ENCODE peak calls at places on chromosome 9, in five cellular contexts. Z, Q, L, B and K are unnamed samples.

GRCh38 chr9:5321058-5321457 is 16.5 kb upstream of the RLN2 start:
- DNase-seq in Z (no peak), Q (no peak), L (no peak), B (no peak), K (no peak)

GRCh38 chr9:114419796-114420195 is 32.0 kb upstream of the AKNA start:
- DNase-seq in Z (no peak), Q (no peak), L (no peak), B (no peak), K (no peak)

GRCh38 chr9:136085815-136086212 is 9.3 kb downstream of the NACC2 start:
- DNase-seq in Z (no peak), Q (no peak), L (no peak), B (no peak), K (no peak)

GRCh38 chr9:127384901-127385300 is 12.1 kb upstream of the SLC2A8 start:
- DNase-seq in Z (no peak), Q (no peak), L (no peak), B (peak; percentile 5), K (no peak)

GRCh38 chr9:18268381-18268780 is 205.6 kb upstream of the ADAMTSL1 start:
- DNase-seq in Z (no peak), Q (peak; percentile 82), L (no peak), B (no peak), K (no peak)

GRCh38 chr9:128180001-128180400 is 11.4 kb downstream of the CIZ1 start:
- DNase-seq in Z (no peak), Q (no peak), L (no peak), B (no peak), K (no peak)

GRCh38 chr9:36864491-36865410 is 169.3 kb downstream of the PAX5 start:
- DNase-seq in Z (no peak), Q (no peak), L (no peak), B (no peak), K (no peak)

GRCh38 chr9:122144836-122145235 is 14.7 kb downstream of the NDUFA8 start:
- DNase-seq in Z (no peak), Q (no peak), L (no peak), B (no peak), K (no peak)

GRCh38 chr9:114227288-114228033 is 72.1 kb downstream of the COL27A1 start:
- DNase-seq in Z (no peak), Q (no peak), L (no peak), B (no peak), K (no peak)

GRCh38 chr9:32955655-32956478 is 45.6 kb downstream of the APTX start:
- DNase-seq in Z (no peak), Q (no peak), L (no peak), B (no peak), K (no peak)

GRCh38 chr9:70477907-70478480 is 63.5 kb upstream of the KLF9 start:
- DNase-seq in Z (no peak), Q (no peak), L (no peak), B (no peak), K (no peak)

GRCh38 chr9:136219276-136219675 is 14.3 kb upstream of the LHX3 start:
- DNase-seq in Z (no peak), Q (peak; percentile 13), L (no peak), B (no peak), K (no peak)

GRCh38 chr9:132114102-132114707 is 34.5 kb upstream of the MED27 start:
- DNase-seq in Z (peak; percentile 48), Q (peak; percentile 39), L (peak; percentile 31), B (no peak), K (peak; percentile 84)

GRCh38 chr9:91033802-91034201 is 232.2 kb downstream of the SYK start:
- DNase-seq in Z (peak; percentile 45), Q (no peak), L (no peak), B (no peak), K (no peak)

GRCh38 chr9:20319641-20320337 is 302.5 kb downstream of the MLLT3 start:
- DNase-seq in Z (no peak), Q (peak; percentile 32), L (no peak), B (no peak), K (no peak)

GRCh38 chr9:134372621-134373267 is 46.5 kb downstream of the RXRA start:
- DNase-seq in Z (no peak), Q (peak; percentile 50), L (no peak), B (no peak), K (no peak)

GRCh38 chr9:5515261-5515650 is 4.9 kb downstream of the PDCD1LG2 start:
- DNase-seq in Z (no peak), Q (no peak), L (no peak), B (no peak), K (no peak)

GRCh38 chr9:133273098-133273497 is 1.9 kb downstream of the ABO start:
- DNase-seq in Z (no peak), Q (no peak), L (no peak), B (no peak), K (no peak)

GRCh38 chr9:124873664-124874063 is 11.7 kb downstream of the ARPC5L start:
- DNase-seq in Z (no peak), Q (no peak), L (no peak), B (no peak), K (no peak)

GRCh38 chr9:99359336-99359735 is 137.3 kb downstream of the SEC61B start:
- DNase-seq in Z (no peak), Q (no peak), L (no peak), B (no peak), K (no peak)

GRCh38 chr9:132583584-132584304 is 1.3 kb downstream of the BARHL1 start:
- DNase-seq in Z (no peak), Q (no peak), L (no peak), B (no peak), K (no peak)

GRCh38 chr9:121261107-121261460 is 6.9 kb upstream of the GSN start:
- DNase-seq in Z (no peak), Q (peak; percentile 37), L (no peak), B (no peak), K (no peak)

GRCh38 chr9:137688725-137689124 is 69.9 kb downstream of the EHMT1 start:
- DNase-seq in Z (no peak), Q (no peak), L (no peak), B (no peak), K (no peak)

GRCh38 chr9:86064220-86064619 is 35.1 kb downstream of the GOLM1 start:
- DNase-seq in Z (no peak), Q (no peak), L (no peak), B (no peak), K (no peak)

GRCh38 chr9:101791938-101792337 is 53.5 kb upstream of the GRIN3A start:
- DNase-seq in Z (no peak), Q (no peak), L (no peak), B (no peak), K (peak; percentile 29)
- TF ChIP-seq CTCF in Z (peak; percentile 40), Q (peak; percentile 29), L (no peak), B (no peak), K (no peak)

GRCh38 chr9:8428389-8428788 is 628.8 kb upstream of the DMAC1 start:
- DNase-seq in Z (no peak), Q (no peak), L (no peak), B (no peak), K (no peak)
- TF ChIP-seq CTCF in Z (no peak), Q (no peak), L (no peak), B (no peak), K (no peak)

GRCh38 chr9:130934246-130934645 is 4.8 kb downstream of the FIBCD1 start:
- DNase-seq in Z (no peak), Q (no peak), L (no peak), B (no peak), K (no peak)

GRCh38 chr9:130933114-130934046 is 5.7 kb downstream of the FIBCD1 start:
- DNase-seq in Z (no peak), Q (peak; percentile 65), L (no peak), B (no peak), K (no peak)

GRCh38 chr9:130930804-130931349 is 8.2 kb downstream of the FIBCD1 start:
- DNase-seq in Z (no peak), Q (no peak), L (no peak), B (no peak), K (no peak)

GRCh38 chr9:130931508-130932150 is 7.4 kb downstream of the FIBCD1 start:
- DNase-seq in Z (peak; percentile 67), Q (no peak), L (no peak), B (no peak), K (no peak)

GRCh38 chr9:130932220-130933069 is 6.6 kb downstream of the FIBCD1 start:
- DNase-seq in Z (no peak), Q (no peak), L (no peak), B (no peak), K (no peak)
- TF ChIP-seq CTCF in Z (no peak), Q (no peak), L (no peak), B (no peak), K (no peak)

GRCh38 chr9:77291714-77292113 is 114.4 kb downstream of the VPS13A start:
- DNase-seq in Z (no peak), Q (peak; percentile 40), L (no peak), B (no peak), K (no peak)
- TF ChIP-seq CTCF in Z (peak; percentile 9), Q (peak; percentile 69), L (no peak), B (no peak), K (no peak)

GRCh38 chr9:87824216-87824875 is 58.3 kb upstream of the SPATA31E1 start:
- DNase-seq in Z (no peak), Q (no peak), L (no peak), B (no peak), K (no peak)
- TF ChIP-seq CTCF in Z (no peak), Q (no peak), L (no peak), B (no peak), K (no peak)